ENCODE peak calls at places on chromosomes 4 and X, in six cellular contexts. S is cardiac muscle cell, P is left ventricle myocardium inferior, C is colonic mucosa, Z is IMR-90, Y is dorsolateral prefrontal cortex. H is an unnamed sample.
A peak's percentile ranks its signal among the peaks of the same experiment; 100 is the strongest.

GRCh38 chrX:791479-792034 is 161.0 kb downstream of the SHOX start:
- DNase-seq in S (no peak), P (no peak), C (no peak), Z (no peak), Y (no peak), H (no peak)

GRCh38 chr4:44674471-44674870 is 3.7 kb upstream of the GUF1 start:
- DNase-seq in S (no peak), P (no peak), C (no peak), Z (no peak), Y (no peak), H (no peak)

GRCh38 chr4:165208322-165208652 is 926 bp downstream of the KLHL2 start:
- DNase-seq in S (no peak), P (no peak), C (no peak), Z (no peak), Y (no peak), H (no peak)

GRCh38 chrX:113136841-113137240 is 296.2 kb upstream of the AMOT start:
- DNase-seq in S (no peak), P (no peak), C (no peak), Z (no peak), Y (no peak), H (no peak)

GRCh38 chr4:622071-622995 is 3.0 kb upstream of the PDE6B start:
- DNase-seq in S (no peak), P (no peak), C (no peak), Z (no peak), Y (peak; percentile 10), H (no peak)

GRCh38 chr4:164239433-164239832 is 514.5 kb upstream of the SMIM31 start:
- DNase-seq in S (no peak), P (no peak), C (no peak), Z (no peak), Y (no peak), H (no peak)

GRCh38 chrX:115940888-115941332 is 229.6 kb upstream of the AGTR2 start:
- DNase-seq in S (peak; percentile 27), P (no peak), C (peak; percentile 88), Z (peak; percentile 45), Y (peak; percentile 85), H (peak; percentile 42)

GRCh38 chr4:8296491-8296890 is 26.9 kb downstream of the HTRA3 start:
- DNase-seq in S (no peak), P (no peak), C (no peak), Z (no peak), Y (peak; percentile 16), H (no peak)

GRCh38 chr4:139782926-139783542 is 117.4 kb downstream of the MGST2 start:
- DNase-seq in S (no peak), P (no peak), C (no peak), Z (no peak), Y (no peak), H (no peak)

GRCh38 chr4:1601533-1601835 is 82.6 kb downstream of the FAM53A start:
- DNase-seq in S (no peak), P (no peak), C (no peak), Z (no peak), Y (no peak), H (no peak)

GRCh38 chr4:165301833-165302232 is 25.6 kb upstream of the MSMO1 start:
- DNase-seq in S (no peak), P (no peak), C (no peak), Z (peak; percentile 54), Y (no peak), H (no peak)

GRCh38 chrX:119492463-119492862 is 24.2 kb downstream of the SLC25A5 start:
- DNase-seq in S (no peak), P (no peak), C (no peak), Z (no peak), Y (no peak), H (no peak)

GRCh38 chr4:25439913-25440477 is 62.9 kb downstream of the ANAPC4 start:
- DNase-seq in S (peak; percentile 72), P (no peak), C (peak; percentile 74), Z (peak; percentile 68), Y (no peak), H (peak; percentile 29)

GRCh38 chrX:65924938-65925507 is 114.9 kb downstream of the VSIG4 start:
- DNase-seq in S (no peak), P (no peak), C (no peak), Z (no peak), Y (no peak), H (no peak)

GRCh38 chr4:36420111-36420679 is 138.8 kb downstream of the DTHD1 start:
- DNase-seq in S (no peak), P (no peak), C (no peak), Z (no peak), Y (no peak), H (no peak)

GRCh38 chr4:169909479-169909878 is 116.7 kb downstream of the MFAP3L start:
- DNase-seq in S (no peak), P (no peak), C (no peak), Z (no peak), Y (no peak), H (no peak)

GRCh38 chrX:56787734-56788152 is 58.7 kb downstream of the NBDY start:
- DNase-seq in S (no peak), P (no peak), C (no peak), Z (no peak), Y (no peak), H (no peak)

GRCh38 chr4:40227284-40227683 is 30.5 kb downstream of the RHOH start:
- DNase-seq in S (no peak), P (no peak), C (no peak), Z (no peak), Y (no peak), H (no peak)

GRCh38 chr4:56261027-56261426 is 126.3 kb downstream of the AASDH start:
- DNase-seq in S (no peak), P (no peak), C (no peak), Z (no peak), Y (no peak), H (no peak)

GRCh38 chrX:99857455-99857854 is 552.6 kb downstream of the PCDH19 start:
- DNase-seq in S (peak; percentile 3), P (no peak), C (no peak), Z (no peak), Y (no peak), H (no peak)

GRCh38 chr4:94912606-94913005 is 154.9 kb downstream of the BMPR1B start:
- DNase-seq in S (no peak), P (no peak), C (no peak), Z (no peak), Y (no peak), H (no peak)

DNA sequence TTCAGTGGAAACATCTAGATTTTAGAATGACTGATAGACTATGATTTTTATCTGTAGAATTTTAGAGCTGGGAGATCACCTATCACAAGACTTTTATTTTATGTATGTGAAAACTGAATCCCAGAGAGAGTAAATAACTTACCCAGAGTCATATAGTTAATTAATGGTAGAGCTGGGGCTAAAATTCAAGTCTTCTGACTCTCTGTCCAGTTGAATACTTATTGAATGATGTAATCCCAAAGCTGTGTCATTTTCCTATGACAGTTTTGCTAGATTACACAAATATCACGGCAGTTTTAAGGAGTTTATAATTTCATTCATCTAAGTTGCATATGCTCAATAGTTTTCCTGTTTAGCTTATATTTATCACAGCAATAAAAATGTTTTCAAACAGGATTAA is 6.7 kb downstream of the NRK start:
- DNase-seq in S (no peak), P (no peak), C (no peak), Z (peak; percentile 4), Y (no peak), H (no peak)
- TF ChIP-seq CTCF in S (no peak), P (no peak), C (no peak), Z (no peak), Y (no peak), H (no peak)

GRCh38 chr4:128868758-128869157 is 59.3 kb downstream of the JADE1 start:
- DNase-seq in S (no peak), P (no peak), C (no peak), Z (no peak), Y (no peak), H (no peak)

GRCh38 chr4:128863314-128864075 is 54.0 kb downstream of the JADE1 start:
- DNase-seq in S (peak; percentile 83), P (peak; percentile 58), C (peak; percentile 86), Z (peak; percentile 80), Y (peak; percentile 76), H (peak; percentile 54)

GRCh38 chr4:128866281-128866680 is 56.8 kb downstream of the JADE1 start:
- DNase-seq in S (no peak), P (no peak), C (no peak), Z (no peak), Y (no peak), H (no peak)

GRCh38 chr4:128865132-128865531 is 55.6 kb downstream of the JADE1 start:
- DNase-seq in S (no peak), P (no peak), C (no peak), Z (no peak), Y (no peak), H (no peak)

GRCh38 chr4:128866691-128867090 is 57.2 kb downstream of the JADE1 start:
- DNase-seq in S (no peak), P (no peak), C (no peak), Z (no peak), Y (no peak), H (no peak)
- H3K27me3 ChIP-seq in S (no peaks in the 10 kb centered on the region), P (no peaks in the 10 kb centered on the region), C (no peaks in the 10 kb centered on the region), Z (no peaks in the 10 kb centered on the region), Y (no peaks in the 10 kb centered on the region), H (no peaks in the 10 kb centered on the region)

GRCh38 chr4:80029364-80029763 is 43.7 kb downstream of the ANTXR2 start:
- DNase-seq in S (no peak), P (no peak), C (no peak), Z (no peak), Y (no peak), H (no peak)

GRCh38 chr4:80027611-80028010 is 45.4 kb downstream of the ANTXR2 start:
- DNase-seq in S (no peak), P (no peak), C (no peak), Z (peak; percentile 25), Y (no peak), H (no peak)

GRCh38 chr4:80024335-80024734 is 48.7 kb downstream of the ANTXR2 start:
- DNase-seq in S (no peak), P (no peak), C (no peak), Z (no peak), Y (no peak), H (no peak)

DNA sequence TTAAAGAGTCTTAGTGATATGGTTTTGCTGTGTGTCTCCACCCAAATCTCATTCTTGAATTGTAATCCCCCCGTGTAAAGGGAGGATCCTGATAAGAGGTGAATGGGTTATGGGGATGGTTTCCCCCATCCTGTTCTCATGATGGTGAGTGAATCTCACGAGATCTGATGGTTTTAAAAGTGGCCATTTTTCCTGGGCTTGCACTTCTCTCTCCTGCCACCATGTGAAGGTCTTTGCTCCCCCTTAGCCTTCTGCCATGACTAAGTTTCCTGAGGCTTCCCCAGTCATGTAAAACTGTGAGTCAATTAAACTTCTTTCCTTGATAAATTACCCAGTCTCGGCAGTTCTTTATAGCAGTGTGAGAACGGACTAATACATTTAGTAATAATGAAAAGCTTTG is 46.9 kb downstream of the ANTXR2 start:
- DNase-seq in S (no peak), P (no peak), C (no peak), Z (peak; percentile 30), Y (no peak), H (no peak)
- TF ChIP-seq CTCF in S (no peak), P (no peak), C (no peak), Z (no peak), Y (no peak), H (no peak)

DNA sequence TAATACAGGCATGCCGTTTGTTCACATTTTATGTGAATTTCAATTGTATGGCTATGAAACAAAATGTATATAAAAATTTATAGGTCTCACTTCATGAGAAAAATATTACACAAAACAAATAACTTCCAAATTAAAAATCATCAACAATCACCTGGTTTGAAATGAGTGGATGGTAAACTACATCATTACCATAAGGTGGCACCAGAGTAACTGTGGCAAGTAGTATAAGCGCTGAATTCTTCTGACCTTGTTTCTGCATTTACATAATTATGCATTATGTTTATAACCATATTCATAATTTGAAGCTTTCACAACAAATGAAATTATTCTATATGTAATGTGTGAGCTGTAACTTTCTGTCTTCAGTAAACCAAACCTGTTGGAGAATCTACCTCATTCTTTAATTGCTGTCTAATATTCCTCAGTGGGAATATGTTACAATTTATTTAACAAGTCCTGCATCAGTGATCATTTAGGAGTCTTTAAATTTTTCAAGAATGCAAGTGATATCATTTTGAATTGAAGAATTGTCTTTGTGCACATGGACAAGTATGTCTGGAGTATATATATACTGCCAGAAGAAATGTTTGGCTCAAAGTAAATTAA is 55.2 kb downstream of the MMRN1 start:
- DNase-seq in S (peak; percentile 4), P (no peak), C (no peak), Z (no peak), Y (no peak), H (no peak)
- H3K27me3 ChIP-seq in S (no peaks in the 10 kb centered on the region), P (peaks cover 9% of the 10 kb centered on the region), C (no peaks in the 10 kb centered on the region), Z (no peaks in the 10 kb centered on the region), Y (no peaks in the 10 kb centered on the region), H (no peaks in the 10 kb centered on the region)